ENCODE peak calls at places on chromosomes 3 and 15, in seven cellular contexts. G is GM10248, L is nephron progenitor cell, I is psoas muscle, B is choroid plexus epithelial cell, U is lung, V is uterus. K is an unnamed sample.
A peak's percentile ranks its signal among the peaks of the same experiment; 100 is the strongest.

GRCh38 chr3:42539871-42540714 is 37.6 kb downstream of the VIPR1 start:
- DNase-seq in U (peak; percentile 87), I (no peak), G (peak; percentile 81), L (peak; percentile 76), V (no peak), B (peak; percentile 23), K (peak; percentile 85)

GRCh38 chr3:8519156-8519555 is 17.5 kb downstream of the LMCD1 start:
- DNase-seq in G (no peak), L (no peak), I (no peak), V (no peak), U (no peak), B (peak; percentile 94), K (no peak)

GRCh38 chr15:29677450-29677849 is 144.8 kb downstream of the TJP1 start:
- DNase-seq in U (no peak), I (no peak), L (no peak), V (no peak), G (no peak), B (no peak), K (no peak)

GRCh38 chr3:94811836-94812235 is 749.0 kb downstream of the NSUN3 start:
- DNase-seq in L (no peak), V (no peak), G (no peak), U (no peak), B (no peak), I (no peak), K (no peak)

GRCh38 chr3:186213946-186214345 is 105.1 kb upstream of the ETV5 start:
- DNase-seq in U (no peak), L (no peak), B (peak; percentile 42), I (no peak), G (no peak), V (no peak), K (no peak)

GRCh38 chr15:94703591-94703990 is 472.2 kb downstream of the MCTP2 start:
- DNase-seq in L (no peak), G (no peak), B (no peak), I (no peak), U (no peak), V (no peak), K (no peak)

GRCh38 chr3:24704496-24704895 is 209.8 kb upstream of the THRB start:
- DNase-seq in V (no peak), L (no peak), B (peak; percentile 71), U (no peak), I (no peak), G (no peak), K (no peak)

GRCh38 chr3:174784206-174784934 is 74.8 kb upstream of the NAALADL2 start:
- DNase-seq in U (no peak), G (no peak), V (no peak), I (no peak), B (no peak), L (no peak), K (no peak)

GRCh38 chr3:155064920-155065319 is 15.2 kb upstream of the MME start:
- DNase-seq in G (no peak), V (no peak), I (no peak), L (no peak), B (peak; percentile 56), U (no peak), K (no peak)

GRCh38 chr3:37588761-37589160 is 272.9 kb upstream of the CTDSPL start:
- DNase-seq in L (no peak), V (no peak), U (no peak), B (no peak), I (no peak), G (no peak), K (no peak)

GRCh38 chr3:77096966-77097890 is 57.3 kb downstream of the ROBO2 start:
- DNase-seq in I (no peak), B (peak; percentile 42), L (no peak), V (no peak), U (no peak), G (no peak), K (no peak)

GRCh38 chr3:190339130-190339529 is 16.9 kb upstream of the CLDN1 start:
- DNase-seq in B (peak; percentile 53), V (no peak), U (no peak), G (no peak), I (no peak), L (no peak), K (peak; percentile 31)

GRCh38 chr3:115245437-115245836 is 98.3 kb upstream of the ZBTB20 start:
- DNase-seq in I (peak; percentile 21), V (no peak), L (no peak), G (no peak), B (peak; percentile 86), U (no peak), K (no peak)

GRCh38 chr15:73934281-73934680 is 8.0 kb downstream of the LOXL1 start:
- DNase-seq in G (no peak), V (no peak), L (no peak), B (no peak), U (no peak), I (no peak), K (no peak)

GRCh38 chr15:93942140-93942808 is 289.1 kb upstream of the MCTP2 start:
- DNase-seq in B (no peak), G (no peak), I (no peak), V (no peak), L (no peak), U (no peak), K (no peak)

GRCh38 chr15:41933771-41934170 is 38.6 kb downstream of the EHD4 start:
- DNase-seq in L (no peak), I (no peak), B (no peak), U (no peak), V (no peak), G (no peak), K (no peak)

GRCh38 chr15:72341361-72341760 is 21.4 kb upstream of the CELF6 start:
- DNase-seq in I (no peak), U (no peak), L (peak; percentile 64), V (no peak), G (no peak), B (no peak), K (no peak)

GRCh38 chr3:196890309-196890708 is 22.6 kb downstream of the SENP5 start:
- DNase-seq in B (no peak), U (no peak), I (no peak), G (no peak), L (no peak), V (no peak), K (no peak)

GRCh38 chr3:127195417-127195816 is 2.5 kb downstream of the PRR23E start:
- DNase-seq in V (no peak), B (no peak), I (no peak), L (no peak), G (peak; percentile 16), U (peak; percentile 19), K (no peak)

GRCh38 chr15:61724276-61724939 is 335.8 kb downstream of the VPS13C start:
- DNase-seq in B (no peak), I (no peak), U (no peak), G (no peak), V (peak; percentile 53), L (no peak), K (no peak)

GRCh38 chr3:185521349-185522138 is 22.7 kb upstream of the TMEM41A start:
- DNase-seq in B (no peak), U (no peak), L (no peak), I (no peak), G (no peak), V (no peak), K (no peak)

GRCh38 chr3:151426337-151426648 is 34.6 kb downstream of the IGSF10 start:
- DNase-seq in L (no peak), B (no peak), I (no peak), U (no peak), G (peak; percentile 27), V (no peak), K (peak; percentile 42)

GRCh38 chr15:48333553-48333952 is 2.3 kb downstream of the DUT start:
- DNase-seq in B (no peak), G (no peak), L (no peak), U (no peak), V (no peak), I (no peak), K (no peak)
- TF ChIP-seq CTCF in B (no peak), G (no peak), L (no peak), U (no peak), V (no peak), I (no peak), K (no peak)

GRCh38 chr3:67605377-67605776 is 49.0 kb downstream of the SUCLG2 start:
- DNase-seq in U (no peak), L (no peak), B (peak; percentile 87), G (no peak), I (no peak), V (no peak), K (no peak)
- TF ChIP-seq CTCF in U (no peak), L (no peak), B (peak; percentile 67), G (no peak), I (no peak), V (no peak), K (no peak)

GRCh38 chr3:111227216-111227615 is 155.6 kb downstream of the NECTIN3 start:
- DNase-seq in G (no peak), I (no peak), L (no peak), B (peak; percentile 57), V (no peak), U (no peak), K (no peak)
- TF ChIP-seq CTCF in G (no peak), I (no peak), L (no peak), B (no peak), V (no peak), U (no peak), K (no peak)

GRCh38 chr15:63041402-63041977 is 1.1 kb upstream of the TPM1 start:
- DNase-seq in V (no peak), U (no peak), L (no peak), G (no peak), B (no peak), I (no peak), K (no peak)

GRCh38 chr15:63043391-63044076 is 987 bp downstream of the TPM1 start:
- DNase-seq in I (peak; percentile 41), G (no peak), U (no peak), L (peak; percentile 44), B (no peak), V (peak; percentile 27), K (peak; percentile 48)

GRCh38 chr15:63040954-63041353 is 1.6 kb upstream of the TPM1 start:
- DNase-seq in U (no peak), L (no peak), V (no peak), G (no peak), B (no peak), I (no peak), K (no peak)

GRCh38 chr15:63042879-63043340 is 363 bp downstream of the TPM1 start:
- DNase-seq in U (no peak), V (no peak), L (no peak), B (peak; percentile 52), G (no peak), I (peak; percentile 36), K (peak; percentile 49)

DNA sequence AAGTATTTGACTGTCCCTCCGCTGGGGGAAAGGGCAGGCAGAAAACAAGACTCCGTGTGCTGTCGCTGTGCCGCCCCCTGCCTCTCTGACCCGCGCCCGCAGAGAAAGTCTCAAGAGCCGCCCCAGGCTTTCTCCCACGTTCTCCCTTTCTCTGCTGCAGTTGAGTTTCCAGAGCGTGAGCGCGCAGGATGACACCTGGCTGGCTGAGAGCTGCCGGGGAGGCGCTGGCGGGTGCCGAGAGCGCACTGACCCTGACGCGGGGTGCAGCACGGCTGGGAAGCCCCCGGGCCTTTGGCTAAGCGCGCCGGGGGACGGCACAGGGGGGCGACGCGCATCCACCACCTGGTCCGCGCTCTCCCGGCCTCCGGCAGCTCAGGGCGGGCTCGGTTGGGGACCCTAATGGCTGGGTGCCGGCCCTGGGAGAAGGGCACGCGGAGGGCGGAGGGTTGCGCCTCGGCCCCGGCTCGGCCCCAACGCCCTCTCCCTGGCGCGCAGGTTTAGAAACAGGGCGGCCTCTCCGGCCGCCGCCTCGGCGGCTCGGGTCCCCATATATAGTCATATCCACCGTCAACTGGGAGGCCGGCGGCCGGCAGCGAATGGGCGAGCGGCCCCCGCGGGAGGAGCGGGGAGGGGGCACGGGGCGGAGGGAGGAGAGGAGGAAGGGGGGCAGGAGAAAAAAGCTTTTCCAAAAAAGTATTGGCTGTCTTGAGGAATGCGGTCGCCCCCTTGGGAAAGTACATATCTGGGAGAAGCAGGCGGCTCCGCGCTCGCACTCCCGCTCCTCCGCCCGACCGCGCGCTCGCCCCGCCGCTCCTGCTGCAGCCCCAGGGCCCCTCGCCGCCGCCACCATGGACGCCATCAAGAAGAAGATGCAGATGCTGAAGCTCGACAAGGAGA is at the start of gene TPM1:
- DNase-seq in U (peak; percentile 74), I (peak; percentile 81), G (peak; percentile 28), V (peak; percentile 92), L (peak; percentile 80), B (peak; percentile 90), K (peak; percentile 75)
- TF ChIP-seq CTCF in U (no peak), I (no peak), G (no peak), V (peak; percentile 2), L (no peak), B (peak; percentile 21), K (no peak)